ENCODE peak calls at places on chromosomes 5 and 9, in nine cellular contexts. One of them, this sample, is unnamed.

GRCh38 chr5:109921735-109922395 is 232.1 kb downstream of the MAN2A1 start:
- DNase-seq in activated effector memory CD4-positive, alpha-beta T cell treated with anti-CD3 and anti-CD28 coated beads, Interleukin-2, amount 50 U/mL, for 16 hours: peak; percentile 73
- DNase-seq in GM13976: no peak
- DNase-seq in NCI-H1436 treated with DMSO at 0.1 percent for 48 hours: no peak
- DNase-seq in mucosa of gallbladder: no peak
- DNase-seq in stimulated activated CD4-positive, alpha-beta T cell treated with anti-CD3 and anti-CD28 coated beads, Interleukin-2, amount 100 ng/mL, for 48 hours: no peak
- DNase-seq in smooth muscle cell of the brain vasculature: no peak
- DNase-seq in DMS53: peak; percentile 33
- DNase-seq in central memory CD4-positive, alpha-beta T cell: peak; percentile 78
- DNase-seq in this sample: peak; percentile 28

GRCh38 chr5:52010430-52010829 is 627.2 kb downstream of the ISL1 start:
- DNase-seq in activated effector memory CD4-positive, alpha-beta T cell treated with anti-CD3 and anti-CD28 coated beads, Interleukin-2, amount 50 U/mL, for 16 hours: no peak
- DNase-seq in GM13976: no peak
- DNase-seq in NCI-H1436 treated with DMSO at 0.1 percent for 48 hours: peak; percentile 97
- DNase-seq in mucosa of gallbladder: no peak
- DNase-seq in stimulated activated CD4-positive, alpha-beta T cell treated with anti-CD3 and anti-CD28 coated beads, Interleukin-2, amount 100 ng/mL, for 48 hours: no peak
- DNase-seq in smooth muscle cell of the brain vasculature: no peak
- DNase-seq in DMS53: no peak
- DNase-seq in central memory CD4-positive, alpha-beta T cell: no peak
- DNase-seq in this sample: no peak

GRCh38 chr5:154829589-154830218 is 20.7 kb downstream of the FAXDC2 start:
- DNase-seq in activated effector memory CD4-positive, alpha-beta T cell treated with anti-CD3 and anti-CD28 coated beads, Interleukin-2, amount 50 U/mL, for 16 hours: peak; percentile 65
- DNase-seq in GM13976: no peak
- DNase-seq in NCI-H1436 treated with DMSO at 0.1 percent for 48 hours: no peak
- DNase-seq in mucosa of gallbladder: peak; percentile 69
- DNase-seq in stimulated activated CD4-positive, alpha-beta T cell treated with anti-CD3 and anti-CD28 coated beads, Interleukin-2, amount 100 ng/mL, for 48 hours: peak; percentile 5
- DNase-seq in smooth muscle cell of the brain vasculature: no peak
- DNase-seq in DMS53: peak; percentile 92
- DNase-seq in central memory CD4-positive, alpha-beta T cell: peak; percentile 42
- DNase-seq in this sample: no peak

GRCh38 chr9:123218831-123219230 is 49.6 kb downstream of the STRBP start:
- DNase-seq in activated effector memory CD4-positive, alpha-beta T cell treated with anti-CD3 and anti-CD28 coated beads, Interleukin-2, amount 50 U/mL, for 16 hours: no peak
- DNase-seq in GM13976: no peak
- DNase-seq in NCI-H1436 treated with DMSO at 0.1 percent for 48 hours: no peak
- DNase-seq in mucosa of gallbladder: no peak
- DNase-seq in stimulated activated CD4-positive, alpha-beta T cell treated with anti-CD3 and anti-CD28 coated beads, Interleukin-2, amount 100 ng/mL, for 48 hours: no peak
- DNase-seq in smooth muscle cell of the brain vasculature: no peak
- DNase-seq in DMS53: no peak
- DNase-seq in central memory CD4-positive, alpha-beta T cell: no peak
- DNase-seq in this sample: no peak

GRCh38 chr5:156420665-156421064 is 93.7 kb downstream of the SGCD start:
- DNase-seq in activated effector memory CD4-positive, alpha-beta T cell treated with anti-CD3 and anti-CD28 coated beads, Interleukin-2, amount 50 U/mL, for 16 hours: no peak
- DNase-seq in GM13976: no peak
- DNase-seq in NCI-H1436 treated with DMSO at 0.1 percent for 48 hours: no peak
- DNase-seq in mucosa of gallbladder: no peak
- DNase-seq in stimulated activated CD4-positive, alpha-beta T cell treated with anti-CD3 and anti-CD28 coated beads, Interleukin-2, amount 100 ng/mL, for 48 hours: no peak
- DNase-seq in smooth muscle cell of the brain vasculature: no peak
- DNase-seq in DMS53: no peak
- DNase-seq in central memory CD4-positive, alpha-beta T cell: no peak
- DNase-seq in this sample: no peak

GRCh38 chr9:99106044-99106375 is 1.1 kb downstream of the TGFBR1 start:
- DNase-seq in activated effector memory CD4-positive, alpha-beta T cell treated with anti-CD3 and anti-CD28 coated beads, Interleukin-2, amount 50 U/mL, for 16 hours: no peak
- DNase-seq in GM13976: no peak
- DNase-seq in NCI-H1436 treated with DMSO at 0.1 percent for 48 hours: no peak
- DNase-seq in mucosa of gallbladder: no peak
- DNase-seq in stimulated activated CD4-positive, alpha-beta T cell treated with anti-CD3 and anti-CD28 coated beads, Interleukin-2, amount 100 ng/mL, for 48 hours: no peak
- DNase-seq in smooth muscle cell of the brain vasculature: no peak
- DNase-seq in DMS53: no peak
- DNase-seq in central memory CD4-positive, alpha-beta T cell: no peak
- DNase-seq in this sample: no peak

GRCh38 chr5:150329881-150330876 is 27.3 kb upstream of the TCOF1 start:
- DNase-seq in activated effector memory CD4-positive, alpha-beta T cell treated with anti-CD3 and anti-CD28 coated beads, Interleukin-2, amount 50 U/mL, for 16 hours: no peak
- DNase-seq in GM13976: no peak
- DNase-seq in NCI-H1436 treated with DMSO at 0.1 percent for 48 hours: no peak
- DNase-seq in mucosa of gallbladder: no peak
- DNase-seq in stimulated activated CD4-positive, alpha-beta T cell treated with anti-CD3 and anti-CD28 coated beads, Interleukin-2, amount 100 ng/mL, for 48 hours: no peak
- DNase-seq in smooth muscle cell of the brain vasculature: no peak
- DNase-seq in DMS53: no peak
- DNase-seq in central memory CD4-positive, alpha-beta T cell: no peak
- DNase-seq in this sample: no peak

GRCh38 chr9:73155968-73156592 is 4.4 kb downstream of the ANXA1 start:
- DNase-seq in activated effector memory CD4-positive, alpha-beta T cell treated with anti-CD3 and anti-CD28 coated beads, Interleukin-2, amount 50 U/mL, for 16 hours: no peak
- DNase-seq in GM13976: no peak
- DNase-seq in NCI-H1436 treated with DMSO at 0.1 percent for 48 hours: no peak
- DNase-seq in mucosa of gallbladder: no peak
- DNase-seq in stimulated activated CD4-positive, alpha-beta T cell treated with anti-CD3 and anti-CD28 coated beads, Interleukin-2, amount 100 ng/mL, for 48 hours: no peak
- DNase-seq in smooth muscle cell of the brain vasculature: no peak
- DNase-seq in DMS53: no peak
- DNase-seq in central memory CD4-positive, alpha-beta T cell: no peak
- DNase-seq in this sample: no peak

GRCh38 chr5:3129252-3129651 is 377.8 kb upstream of the IRX2 start:
- DNase-seq in activated effector memory CD4-positive, alpha-beta T cell treated with anti-CD3 and anti-CD28 coated beads, Interleukin-2, amount 50 U/mL, for 16 hours: no peak
- DNase-seq in GM13976: no peak
- DNase-seq in NCI-H1436 treated with DMSO at 0.1 percent for 48 hours: no peak
- DNase-seq in mucosa of gallbladder: no peak
- DNase-seq in stimulated activated CD4-positive, alpha-beta T cell treated with anti-CD3 and anti-CD28 coated beads, Interleukin-2, amount 100 ng/mL, for 48 hours: no peak
- DNase-seq in smooth muscle cell of the brain vasculature: no peak
- DNase-seq in DMS53: no peak
- DNase-seq in central memory CD4-positive, alpha-beta T cell: no peak
- DNase-seq in this sample: no peak

GRCh38 chr5:135830384-135831275 is 3.8 kb upstream of the SLC25A48 start:
- DNase-seq in activated effector memory CD4-positive, alpha-beta T cell treated with anti-CD3 and anti-CD28 coated beads, Interleukin-2, amount 50 U/mL, for 16 hours: peak; percentile 12
- DNase-seq in GM13976: no peak
- DNase-seq in NCI-H1436 treated with DMSO at 0.1 percent for 48 hours: no peak
- DNase-seq in mucosa of gallbladder: no peak
- DNase-seq in stimulated activated CD4-positive, alpha-beta T cell treated with anti-CD3 and anti-CD28 coated beads, Interleukin-2, amount 100 ng/mL, for 48 hours: no peak
- DNase-seq in smooth muscle cell of the brain vasculature: no peak
- DNase-seq in DMS53: peak; percentile 67
- DNase-seq in central memory CD4-positive, alpha-beta T cell: no peak
- DNase-seq in this sample: no peak

GRCh38 chr5:54516051-54516645 is 1.4 kb upstream of the SNX18 start:
- DNase-seq in activated effector memory CD4-positive, alpha-beta T cell treated with anti-CD3 and anti-CD28 coated beads, Interleukin-2, amount 50 U/mL, for 16 hours: no peak
- DNase-seq in GM13976: no peak
- DNase-seq in NCI-H1436 treated with DMSO at 0.1 percent for 48 hours: no peak
- DNase-seq in mucosa of gallbladder: no peak
- DNase-seq in stimulated activated CD4-positive, alpha-beta T cell treated with anti-CD3 and anti-CD28 coated beads, Interleukin-2, amount 100 ng/mL, for 48 hours: no peak
- DNase-seq in smooth muscle cell of the brain vasculature: no peak
- DNase-seq in DMS53: no peak
- DNase-seq in central memory CD4-positive, alpha-beta T cell: no peak
- DNase-seq in this sample: no peak

GRCh38 chr9:79694676-79695400 is 123.1 kb downstream of the TLE4 start:
- DNase-seq in activated effector memory CD4-positive, alpha-beta T cell treated with anti-CD3 and anti-CD28 coated beads, Interleukin-2, amount 50 U/mL, for 16 hours: no peak
- DNase-seq in GM13976: no peak
- DNase-seq in NCI-H1436 treated with DMSO at 0.1 percent for 48 hours: no peak
- DNase-seq in mucosa of gallbladder: no peak
- DNase-seq in stimulated activated CD4-positive, alpha-beta T cell treated with anti-CD3 and anti-CD28 coated beads, Interleukin-2, amount 100 ng/mL, for 48 hours: no peak
- DNase-seq in smooth muscle cell of the brain vasculature: peak; percentile 90
- DNase-seq in DMS53: no peak
- DNase-seq in central memory CD4-positive, alpha-beta T cell: no peak
- DNase-seq in this sample: no peak

GRCh38 chr9:123090198-123090896 is 56.9 kb downstream of the GPR21 start:
- DNase-seq in activated effector memory CD4-positive, alpha-beta T cell treated with anti-CD3 and anti-CD28 coated beads, Interleukin-2, amount 50 U/mL, for 16 hours: no peak
- DNase-seq in GM13976: no peak
- DNase-seq in NCI-H1436 treated with DMSO at 0.1 percent for 48 hours: no peak
- DNase-seq in mucosa of gallbladder: no peak
- DNase-seq in stimulated activated CD4-positive, alpha-beta T cell treated with anti-CD3 and anti-CD28 coated beads, Interleukin-2, amount 100 ng/mL, for 48 hours: no peak
- DNase-seq in smooth muscle cell of the brain vasculature: no peak
- DNase-seq in DMS53: no peak
- DNase-seq in central memory CD4-positive, alpha-beta T cell: no peak
- DNase-seq in this sample: no peak

This sample was measured in activated CD8-positive, alpha-beta memory T cell treated with anti-CD3 and anti-CD28 coated beads for 1 hour.